ENCODE peak calls at places on chromosomes 16 and 17, in nine cellular contexts. D is endothelial cell of umbilical vein, N is neuronal stem cell, I is mesenchymal stem cell, Z is H1, U is GM23248, W is neural progenitor cell, F is DND-41, G is fibroblast of lung. M is an unnamed sample.
A peak's percentile ranks its signal among the peaks of the same experiment; 100 is the strongest.

GRCh38 chr16:979859-980594 is 1.5 kb upstream of the SOX8 start:
- DNase-seq in N (no peak), U (no peak), D (no peak), F (no peak), W (peak; percentile 52), G (no peak), Z (peak; percentile 72), I (no peak), M (no peak)

GRCh38 chr17:76864024-76864423 is 4.2 kb upstream of the MGAT5B start:
- DNase-seq in I (no peak), G (no peak), U (no peak), D (no peak), F (no peak), W (no peak), Z (no peak), N (no peak), M (no peak)

GRCh38 chr17:19897901-19898300 is 30.2 kb upstream of the ULK2 start:
- DNase-seq in F (no peak), Z (no peak), D (peak; percentile 41), U (peak; percentile 77), W (peak; percentile 3), G (peak; percentile 90), I (peak; percentile 90), N (no peak), M (peak; percentile 93)

GRCh38 chr17:62801553-62801952 is 6.6 kb downstream of the MARCHF10 start:
- DNase-seq in W (no peak), I (no peak), F (no peak), D (no peak), Z (no peak), G (no peak), N (no peak), U (no peak), M (no peak)

GRCh38 chr17:30921544-30922196 is at the start of gene ADAP2:
- DNase-seq in D (no peak), N (no peak), I (peak; percentile 26), U (peak; percentile 41), Z (peak; percentile 70), W (peak; percentile 76), F (no peak), G (no peak), M (peak; percentile 36)

GRCh38 chr17:32927201-32927723 is 691 bp upstream of the TMEM98 start:
- DNase-seq in Z (no peak), I (peak; percentile 42), N (no peak), G (no peak), F (no peak), W (no peak), D (peak; percentile 75), U (peak; percentile 32), M (no peak)

GRCh38 chr16:1078579-1079021 is 6.1 kb downstream of the SSTR5 start:
- DNase-seq in W (no peak), D (peak; percentile 95), I (no peak), Z (no peak), U (peak; percentile 45), F (no peak), N (no peak), G (peak; percentile 6), M (peak; percentile 90)

GRCh38 chr16:48564544-48565444 is 45.2 kb downstream of the N4BP1 start:
- DNase-seq in G (no peak), N (no peak), F (no peak), D (no peak), W (no peak), Z (no peak), I (no peak), U (no peak), M (no peak)

GRCh38 chr17:69945698-69946185 is 129.3 kb upstream of the KCNJ16 start:
- DNase-seq in U (peak; percentile 14), G (no peak), D (no peak), F (no peak), N (no peak), Z (no peak), I (peak; percentile 13), W (no peak), M (no peak)

GRCh38 chr17:27414271-27414670 is 42.0 kb upstream of the KSR1 start:
- DNase-seq in N (no peak), F (no peak), U (peak; percentile 29), W (no peak), Z (no peak), D (no peak), I (peak; percentile 39), G (peak; percentile 9), M (no peak)

GRCh38 chr17:9309216-9309615 is 266.4 kb downstream of the STX8 start:
- DNase-seq in Z (no peak), F (no peak), G (no peak), U (no peak), N (no peak), W (peak; percentile 64), I (no peak), D (no peak), M (no peak)

GRCh38 chr16:12057276-12057675 is 80.7 kb downstream of the SNX29 start:
- DNase-seq in Z (no peak), W (no peak), G (peak; percentile 67), D (no peak), F (no peak), N (no peak), I (peak; percentile 76), U (peak; percentile 82), M (no peak)

GRCh38 chr17:66468241-66469087 is 166.1 kb downstream of the PRKCA start:
- DNase-seq in Z (no peak), N (no peak), I (peak; percentile 56), D (peak; percentile 51), G (no peak), W (no peak), F (peak; percentile 41), U (peak; percentile 24), M (peak; percentile 26)

GRCh38 chr16:89338863-89339262 is 121.4 kb downstream of the ZNF778 start:
- DNase-seq in I (no peak), U (no peak), D (no peak), N (no peak), G (no peak), W (no peak), Z (no peak), F (no peak), M (no peak)

GRCh38 chr17:79991924-79992656 is 43.6 kb downstream of the TBC1D16 start:
- DNase-seq in W (peak; percentile 40), D (no peak), N (no peak), F (peak; percentile 69), U (peak; percentile 27), Z (no peak), G (peak; percentile 59), I (peak; percentile 46), M (peak; percentile 67)

DNA sequence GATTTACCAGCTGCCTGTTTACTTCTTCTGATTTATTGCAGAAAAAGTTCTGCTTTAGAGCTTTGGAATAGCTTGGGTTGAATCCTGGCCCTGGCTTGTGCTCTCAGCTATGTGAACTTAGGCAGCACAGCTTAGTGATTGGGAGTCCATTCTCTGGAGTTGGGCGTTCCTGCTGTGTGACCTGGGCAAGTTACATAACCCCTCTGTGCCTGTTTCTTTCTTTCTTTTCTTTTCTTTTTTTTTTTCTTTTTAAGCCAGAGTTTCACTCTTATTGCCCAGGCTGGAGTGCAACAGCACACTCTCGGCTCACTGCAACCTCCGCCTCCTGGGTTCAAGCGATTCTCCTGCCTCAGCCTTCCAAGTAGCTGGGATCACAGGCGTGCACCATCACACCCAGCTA is 51.5 kb upstream of the AQP8 start:
- DNase-seq in W (no peak), G (no peak), F (no peak), D (no peak), Z (no peak), I (no peak), N (no peak), U (no peak), M (no peak)
- H2AFZ ChIP-seq in W (no peak overlapping the region), G (no peak overlapping the region), F (no peak overlapping the region), D (no peak overlapping the region), Z (no peak overlapping the region), I (no peak overlapping the region), N (no peak overlapping the region), U (no peak overlapping the region), M (no peak overlapping the region)

DNA sequence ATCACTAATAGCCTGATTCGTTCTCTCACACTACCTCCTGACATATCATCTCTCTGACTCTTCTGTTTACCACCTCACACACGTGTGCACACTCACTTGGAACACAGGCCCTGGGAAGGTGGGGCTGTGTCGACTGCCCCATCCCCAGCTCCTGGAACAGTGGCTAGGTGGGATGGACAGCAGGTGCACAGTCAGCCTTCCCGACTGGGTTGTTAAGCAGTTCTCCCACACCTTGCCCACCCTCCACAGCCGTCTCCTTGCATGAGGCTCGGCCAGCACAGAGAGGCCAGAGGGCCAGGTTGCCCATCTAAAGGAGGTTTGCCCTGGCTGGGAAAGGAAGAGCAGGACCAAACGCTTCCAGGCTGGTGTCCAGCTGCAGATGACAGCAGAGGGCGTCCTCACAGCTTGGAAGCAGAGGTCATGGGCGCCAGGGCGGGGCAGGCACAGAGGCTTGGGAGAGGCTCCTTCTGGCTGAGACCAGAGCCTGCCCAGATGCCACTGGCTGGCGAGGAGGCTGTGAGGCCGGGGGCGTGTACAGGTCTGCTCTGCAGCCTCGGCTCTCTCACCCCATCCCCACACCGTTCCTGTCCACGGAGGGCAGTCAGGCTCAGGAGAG is 92.8 kb downstream of the AMFR start:
- DNase-seq in F (no peak), I (peak; percentile 74), G (peak; percentile 62), Z (peak; percentile 66), U (peak; percentile 87), N (no peak), W (peak; percentile 58), D (peak; percentile 35), M (peak; percentile 69)
- H2AFZ ChIP-seq in F (no peak overlapping the region), I (peak overlapping the region; percentile 66), G (peak overlapping the region; percentile 19), Z (no peak overlapping the region), U (peak overlapping the region; percentile 71), N (peak overlapping the region; percentile 86), W (no peak overlapping the region), D (no peak overlapping the region), M (peak overlapping the region; percentile 28)

GRCh38 chr16:53891409-53892139 is 187.6 kb downstream of the FTO start:
- DNase-seq in G (no peak), I (no peak), F (peak; percentile 84), U (no peak), Z (no peak), D (no peak), W (no peak), N (no peak), M (no peak)
- H2AFZ ChIP-seq in G (no peak overlapping the region), I (no peak overlapping the region), F (peak overlapping the region; percentile 54), U (no peak overlapping the region), Z (no peak overlapping the region), D (no peak overlapping the region), W (no peak overlapping the region), N (no peak overlapping the region), M (no peak overlapping the region)

GRCh38 chr16:14667347-14668266 is 26.5 kb downstream of the PLA2G10 start:
- DNase-seq in U (no peak), N (no peak), W (no peak), F (no peak), G (no peak), D (no peak), I (no peak), Z (no peak), M (no peak)

GRCh38 chr16:14668556-14669223 is 25.4 kb downstream of the PLA2G10 start:
- DNase-seq in U (no peak), W (no peak), N (no peak), Z (no peak), I (no peak), F (no peak), D (no peak), G (peak; percentile 18), M (no peak)

GRCh38 chr16:14676633-14677032 is 17.5 kb downstream of the PLA2G10 start:
- DNase-seq in Z (no peak), D (no peak), G (no peak), F (no peak), I (no peak), N (no peak), U (no peak), W (no peak), M (no peak)

GRCh38 chr16:14669776-14670175 is 24.3 kb downstream of the PLA2G10 start:
- DNase-seq in Z (no peak), F (no peak), I (no peak), G (no peak), W (no peak), U (no peak), D (no peak), N (no peak), M (peak; percentile 39)

GRCh38 chr16:14672403-14672971 is 21.6 kb downstream of the PLA2G10 start:
- DNase-seq in U (no peak), Z (no peak), D (no peak), W (no peak), N (no peak), G (no peak), F (no peak), I (no peak), M (peak; percentile 4)
- H2AFZ ChIP-seq in U (no peak overlapping the region), Z (no peak overlapping the region), D (no peak overlapping the region), W (no peak overlapping the region), N (no peak overlapping the region), G (no peak overlapping the region), F (no peak overlapping the region), I (no peak overlapping the region), M (no peak overlapping the region)